ENCODE peak calls at places on chromosomes 11 and 22, in nine cellular contexts. One of them, this sample, is unnamed. For H3K27me3, the result is how much of the 10 kb centered on the place peaks cover.

GRCh38 chr11:44648109-44648508 is 78.7 kb upstream of the TSPAN18 start:
- DNase-seq in gastrocnemius medialis: no peak
- DNase-seq in aorta: no peak
- DNase-seq in body of pancreas: no peak
- DNase-seq in pancreas: no peak
- DNase-seq in CD8-positive, alpha-beta memory T cell: no peak
- DNase-seq in dorsolateral prefrontal cortex: no peak
- DNase-seq in BJ: no peak
- DNase-seq in mesendoderm: no peak
- DNase-seq in this sample: no peak

GRCh38 chr22:27258773-27259172 is 542.8 kb downstream of the MN1 start:
- DNase-seq in aorta: no peak
- DNase-seq in mesendoderm: no peak
- DNase-seq in gastrocnemius medialis: no peak
- DNase-seq in pancreas: no peak
- DNase-seq in BJ: no peak
- DNase-seq in CD8-positive, alpha-beta memory T cell: no peak
- DNase-seq in body of pancreas: no peak
- DNase-seq in dorsolateral prefrontal cortex: no peak
- DNase-seq in this sample: no peak

GRCh38 chr11:112961146-112961668 is at the start of gene NCAM1:
- DNase-seq in body of pancreas: peak
- DNase-seq in gastrocnemius medialis: peak
- DNase-seq in mesendoderm: peak
- DNase-seq in pancreas: peak
- DNase-seq in BJ: no peak
- DNase-seq in dorsolateral prefrontal cortex: peak
- DNase-seq in CD8-positive, alpha-beta memory T cell: no peak
- DNase-seq in aorta: peak
- DNase-seq in this sample: peak

GRCh38 chr11:93905384-93905783 is 55.0 kb upstream of the VSTM5 start:
- DNase-seq in aorta: no peak
- DNase-seq in mesendoderm: no peak
- DNase-seq in BJ: peak
- DNase-seq in gastrocnemius medialis: no peak
- DNase-seq in pancreas: peak
- DNase-seq in CD8-positive, alpha-beta memory T cell: no peak
- DNase-seq in body of pancreas: no peak
- DNase-seq in dorsolateral prefrontal cortex: no peak
- DNase-seq in this sample: peak

GRCh38 chr11:124747406-124748099 is 4.5 kb downstream of the VSIG2 start:
- DNase-seq in gastrocnemius medialis: no peak
- DNase-seq in dorsolateral prefrontal cortex: no peak
- DNase-seq in CD8-positive, alpha-beta memory T cell: no peak
- DNase-seq in body of pancreas: no peak
- DNase-seq in mesendoderm: no peak
- DNase-seq in pancreas: no peak
- DNase-seq in aorta: no peak
- DNase-seq in BJ: no peak
- DNase-seq in this sample: no peak

GRCh38 chr11:38718049-38718448 is 2120.0 kb upstream of the RAG2 start:
- DNase-seq in CD8-positive, alpha-beta memory T cell: no peak
- DNase-seq in body of pancreas: no peak
- DNase-seq in mesendoderm: peak
- DNase-seq in BJ: no peak
- DNase-seq in pancreas: no peak
- DNase-seq in aorta: no peak
- DNase-seq in gastrocnemius medialis: no peak
- DNase-seq in dorsolateral prefrontal cortex: no peak
- DNase-seq in this sample: no peak

GRCh38 chr11:32374261-32374711 is 61.1 kb downstream of the WT1 start:
- DNase-seq in body of pancreas: no peak
- DNase-seq in CD8-positive, alpha-beta memory T cell: no peak
- DNase-seq in BJ: no peak
- DNase-seq in gastrocnemius medialis: no peak
- DNase-seq in aorta: no peak
- DNase-seq in dorsolateral prefrontal cortex: no peak
- DNase-seq in mesendoderm: peak
- DNase-seq in pancreas: no peak
- DNase-seq in this sample: peak

GRCh38 chr11:112961751-112962747 is 829 bp downstream of the NCAM1 start:
- DNase-seq in aorta: peak
- DNase-seq in body of pancreas: no peak
- DNase-seq in pancreas: peak
- DNase-seq in gastrocnemius medialis: no peak
- DNase-seq in dorsolateral prefrontal cortex: peak
- DNase-seq in mesendoderm: peak
- DNase-seq in CD8-positive, alpha-beta memory T cell: no peak
- DNase-seq in BJ: no peak
- DNase-seq in this sample: peak

DNA sequence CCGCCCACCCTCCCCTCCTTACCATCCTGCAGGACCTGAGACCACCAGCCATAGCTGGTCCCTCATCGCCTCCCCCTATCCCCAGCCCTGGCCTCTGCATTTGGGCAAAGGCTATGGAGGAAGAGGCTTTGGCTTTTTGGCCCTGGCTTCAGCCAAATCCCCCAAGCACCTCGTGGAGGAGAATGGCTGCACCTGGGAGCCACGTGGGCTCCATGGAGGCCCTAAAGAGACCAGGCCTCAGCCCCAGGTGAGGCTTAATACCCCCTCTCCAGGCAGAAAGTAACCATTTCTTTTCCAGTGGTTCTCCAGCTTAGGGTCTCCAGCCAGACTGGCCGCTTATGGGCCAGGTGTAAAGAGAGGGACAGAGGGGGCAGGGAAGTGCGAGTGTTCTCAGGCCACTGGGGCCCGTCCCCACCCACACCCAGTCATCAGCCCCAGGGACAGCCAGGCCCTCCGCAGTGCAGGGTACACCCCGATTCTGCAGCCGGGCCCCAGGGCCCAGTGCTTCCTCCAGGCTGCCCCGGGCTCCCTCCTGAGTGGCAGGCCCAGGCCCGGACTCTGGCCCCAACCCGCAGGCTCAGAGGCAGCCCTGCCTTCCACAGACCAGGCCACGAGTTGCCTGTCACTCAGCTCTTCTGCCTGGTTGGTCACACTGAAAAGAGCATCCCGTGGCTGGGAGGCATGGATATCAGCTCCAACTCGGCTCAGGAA is 26.4 kb downstream of the CDKN1C start:
- DNase-seq in gastrocnemius medialis: no peak
- DNase-seq in body of pancreas: no peak
- DNase-seq in aorta: no peak
- DNase-seq in BJ: no peak
- DNase-seq in mesendoderm: no peak
- DNase-seq in pancreas: no peak
- DNase-seq in CD8-positive, alpha-beta memory T cell: no peak
- DNase-seq in dorsolateral prefrontal cortex: no peak
- DNase-seq in this sample: no peak
- H3K27me3 ChIP-seq in gastrocnemius medialis: under half
- H3K27me3 ChIP-seq in body of pancreas: under half
- H3K27me3 ChIP-seq in aorta: under half
- H3K27me3 ChIP-seq in BJ: under half
- H3K27me3 ChIP-seq in mesendoderm: under half
- H3K27me3 ChIP-seq in pancreas: under half
- H3K27me3 ChIP-seq in CD8-positive, alpha-beta memory T cell: under half
- H3K27me3 ChIP-seq in dorsolateral prefrontal cortex: under half
- H3K27me3 ChIP-seq in this sample: under half

GRCh38 chr11:43556269-43556668 is 124.3 kb upstream of the HSD17B12 start:
- DNase-seq in aorta: no peak
- DNase-seq in BJ: no peak
- DNase-seq in body of pancreas: no peak
- DNase-seq in pancreas: no peak
- DNase-seq in mesendoderm: no peak
- DNase-seq in dorsolateral prefrontal cortex: no peak
- DNase-seq in CD8-positive, alpha-beta memory T cell: no peak
- DNase-seq in gastrocnemius medialis: no peak
- DNase-seq in this sample: no peak

GRCh38 chr11:43555811-43556210 is 124.7 kb upstream of the HSD17B12 start:
- DNase-seq in mesendoderm: no peak
- DNase-seq in BJ: no peak
- DNase-seq in aorta: no peak
- DNase-seq in pancreas: peak
- DNase-seq in dorsolateral prefrontal cortex: no peak
- DNase-seq in gastrocnemius medialis: no peak
- DNase-seq in CD8-positive, alpha-beta memory T cell: no peak
- DNase-seq in body of pancreas: peak
- DNase-seq in this sample: no peak

GRCh38 chr11:43550714-43551113 is 129.8 kb upstream of the HSD17B12 start:
- DNase-seq in mesendoderm: no peak
- DNase-seq in CD8-positive, alpha-beta memory T cell: no peak
- DNase-seq in pancreas: no peak
- DNase-seq in gastrocnemius medialis: no peak
- DNase-seq in body of pancreas: no peak
- DNase-seq in dorsolateral prefrontal cortex: no peak
- DNase-seq in aorta: no peak
- DNase-seq in BJ: no peak
- DNase-seq in this sample: no peak

GRCh38 chr11:43556892-43557291 is 123.6 kb upstream of the HSD17B12 start:
- DNase-seq in mesendoderm: no peak
- DNase-seq in BJ: no peak
- DNase-seq in body of pancreas: no peak
- DNase-seq in aorta: no peak
- DNase-seq in CD8-positive, alpha-beta memory T cell: no peak
- DNase-seq in pancreas: no peak
- DNase-seq in dorsolateral prefrontal cortex: no peak
- DNase-seq in gastrocnemius medialis: no peak
- DNase-seq in this sample: no peak

DNA sequence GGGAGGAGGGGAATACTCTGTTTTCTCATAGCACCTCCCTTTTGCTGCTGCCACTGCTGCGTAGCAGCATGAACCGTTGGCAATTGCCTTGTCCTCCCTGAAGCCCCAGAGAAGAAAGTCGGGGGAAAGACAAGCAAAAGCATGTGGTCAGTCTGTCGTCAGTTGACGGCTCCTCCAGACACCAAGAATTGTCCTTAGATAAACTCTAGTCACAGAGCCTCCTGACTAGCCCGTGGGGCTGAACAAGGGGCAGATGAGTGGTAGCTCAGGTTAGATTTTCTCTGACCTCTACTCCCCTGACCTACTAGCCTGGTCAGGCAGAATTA is 126.4 kb upstream of the HSD17B12 start:
- DNase-seq in gastrocnemius medialis: no peak
- DNase-seq in mesendoderm: no peak
- DNase-seq in body of pancreas: no peak
- DNase-seq in BJ: no peak
- DNase-seq in dorsolateral prefrontal cortex: no peak
- DNase-seq in CD8-positive, alpha-beta memory T cell: no peak
- DNase-seq in pancreas: no peak
- DNase-seq in aorta: no peak
- DNase-seq in this sample: no peak
- H3K27me3 ChIP-seq in gastrocnemius medialis: under half
- H3K27me3 ChIP-seq in mesendoderm: under half
- H3K27me3 ChIP-seq in body of pancreas: under half
- H3K27me3 ChIP-seq in BJ: under half
- H3K27me3 ChIP-seq in dorsolateral prefrontal cortex: under half
- H3K27me3 ChIP-seq in CD8-positive, alpha-beta memory T cell: under half
- H3K27me3 ChIP-seq in pancreas: under half
- H3K27me3 ChIP-seq in aorta: under half
- H3K27me3 ChIP-seq in this sample: under half

GRCh38 chr11:62324738-62325556 is 12.3 kb upstream of the ASRGL1 start:
- DNase-seq in BJ: no peak
- DNase-seq in dorsolateral prefrontal cortex: peak
- DNase-seq in CD8-positive, alpha-beta memory T cell: peak
- DNase-seq in pancreas: peak
- DNase-seq in mesendoderm: peak
- DNase-seq in body of pancreas: no peak
- DNase-seq in gastrocnemius medialis: no peak
- DNase-seq in aorta: peak
- DNase-seq in this sample: peak
- H3K27me3 ChIP-seq in BJ: under half
- H3K27me3 ChIP-seq in dorsolateral prefrontal cortex: under half
- H3K27me3 ChIP-seq in CD8-positive, alpha-beta memory T cell: under half
- H3K27me3 ChIP-seq in pancreas: under half
- H3K27me3 ChIP-seq in mesendoderm: under half
- H3K27me3 ChIP-seq in body of pancreas: under half
- H3K27me3 ChIP-seq in gastrocnemius medialis: under half
- H3K27me3 ChIP-seq in aorta: under half
- H3K27me3 ChIP-seq in this sample: under half

GRCh38 chr11:36375348-36376314 is 79.5 kb downstream of the PRR5L start:
- DNase-seq in aorta: no peak
- DNase-seq in mesendoderm: peak
- DNase-seq in pancreas: no peak
- DNase-seq in body of pancreas: no peak
- DNase-seq in BJ: no peak
- DNase-seq in dorsolateral prefrontal cortex: no peak
- DNase-seq in gastrocnemius medialis: no peak
- DNase-seq in CD8-positive, alpha-beta memory T cell: no peak
- DNase-seq in this sample: peak

GRCh38 chr11:36374726-36375125 is 78.6 kb downstream of the PRR5L start:
- DNase-seq in BJ: no peak
- DNase-seq in CD8-positive, alpha-beta memory T cell: no peak
- DNase-seq in dorsolateral prefrontal cortex: no peak
- DNase-seq in mesendoderm: peak
- DNase-seq in aorta: no peak
- DNase-seq in gastrocnemius medialis: no peak
- DNase-seq in body of pancreas: no peak
- DNase-seq in pancreas: no peak
- DNase-seq in this sample: peak

GRCh38 chr11:36376315-36376887 is 80.3 kb downstream of the PRR5L start:
- DNase-seq in CD8-positive, alpha-beta memory T cell: peak
- DNase-seq in dorsolateral prefrontal cortex: no peak
- DNase-seq in body of pancreas: no peak
- DNase-seq in mesendoderm: peak
- DNase-seq in aorta: peak
- DNase-seq in BJ: no peak
- DNase-seq in gastrocnemius medialis: no peak
- DNase-seq in pancreas: peak
- DNase-seq in this sample: peak

GRCh38 chr11:36377759-36378553 is 81.9 kb downstream of the PRR5L start:
- DNase-seq in BJ: no peak
- DNase-seq in pancreas: no peak
- DNase-seq in mesendoderm: peak
- DNase-seq in dorsolateral prefrontal cortex: no peak
- DNase-seq in gastrocnemius medialis: no peak
- DNase-seq in body of pancreas: no peak
- DNase-seq in CD8-positive, alpha-beta memory T cell: no peak
- DNase-seq in aorta: no peak
- DNase-seq in this sample: no peak

DNA sequence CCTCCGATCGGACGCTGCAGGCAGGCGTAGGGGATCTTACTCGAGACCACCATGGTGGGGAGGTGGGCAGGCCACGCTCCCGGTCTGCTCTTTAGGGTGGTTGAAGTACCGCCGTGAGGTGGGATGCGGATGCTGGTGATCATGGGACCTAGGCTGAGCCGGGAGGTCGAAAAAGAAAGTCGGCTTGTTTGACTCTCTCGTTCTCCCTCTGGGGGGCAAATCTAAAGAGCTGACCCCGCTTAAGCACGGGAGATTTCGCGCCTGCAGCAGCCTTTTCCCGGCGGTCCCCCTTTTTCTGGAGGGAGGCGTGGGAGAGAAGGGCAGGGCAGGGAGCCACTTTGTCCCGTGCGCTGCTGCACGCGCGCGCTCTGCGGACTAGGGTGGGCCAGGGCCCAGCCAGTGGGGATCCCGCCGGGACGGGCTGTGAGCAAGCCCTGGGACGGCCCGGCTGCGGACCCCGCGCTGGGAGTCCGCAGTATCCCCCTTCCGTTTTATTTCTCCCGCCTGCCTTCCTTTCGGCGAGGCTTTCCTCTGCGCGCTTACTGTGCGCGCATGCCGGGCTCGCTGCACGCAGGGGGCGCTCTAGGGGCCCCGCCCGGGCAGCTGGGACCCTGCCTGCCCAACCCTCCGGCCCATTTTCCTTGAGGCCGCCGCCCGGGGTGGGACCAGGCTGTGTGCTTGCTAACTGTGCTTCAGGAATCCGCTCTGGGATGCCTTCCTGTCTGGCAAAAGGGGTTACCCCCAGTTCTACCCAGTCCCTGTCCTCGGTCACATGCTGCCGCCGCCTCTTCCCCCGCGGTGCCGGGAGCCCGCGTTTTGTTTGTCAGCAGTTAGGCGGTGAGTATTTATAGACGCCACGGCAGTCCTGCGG is 81.0 kb downstream of the PRR5L start:
- DNase-seq in gastrocnemius medialis: peak
- DNase-seq in pancreas: peak
- DNase-seq in dorsolateral prefrontal cortex: peak
- DNase-seq in body of pancreas: peak
- DNase-seq in CD8-positive, alpha-beta memory T cell: peak
- DNase-seq in mesendoderm: peak
- DNase-seq in aorta: peak
- DNase-seq in BJ: no peak
- DNase-seq in this sample: peak
- H3K27me3 ChIP-seq in gastrocnemius medialis: under half
- H3K27me3 ChIP-seq in pancreas: under half
- H3K27me3 ChIP-seq in dorsolateral prefrontal cortex: under half
- H3K27me3 ChIP-seq in body of pancreas: under half
- H3K27me3 ChIP-seq in CD8-positive, alpha-beta memory T cell: under half
- H3K27me3 ChIP-seq in mesendoderm: under half
- H3K27me3 ChIP-seq in aorta: under half
- H3K27me3 ChIP-seq in BJ: under half
- H3K27me3 ChIP-seq in this sample: under half